ENCODE peak calls at places on chromosome 7, in nine cellular contexts. One of them, this sample, is unnamed.

GRCh38 chr7:117715784-117716445 is 157.3 kb downstream of the CTTNBP2 start:
- DNase-seq in PC-3: peak
- DNase-seq in fibroblast of lung: peak
- DNase-seq in BJ: peak
- DNase-seq in CD8-positive, alpha-beta T cell: no peak
- DNase-seq in lower lobe of right lung: no peak
- DNase-seq in GM23338: peak
- DNase-seq in OCI-LY7: peak
- DNase-seq in AG04450: peak
- DNase-seq in this sample: peak

GRCh38 chr7:19108985-19109946 is 8.2 kb downstream of the TWIST1 start:
- DNase-seq in PC-3: no peak
- DNase-seq in fibroblast of lung: no peak
- DNase-seq in BJ: no peak
- DNase-seq in CD8-positive, alpha-beta T cell: no peak
- DNase-seq in lower lobe of right lung: no peak
- DNase-seq in GM23338: no peak
- DNase-seq in OCI-LY7: no peak
- DNase-seq in AG04450: no peak
- DNase-seq in this sample: no peak

GRCh38 chr7:77537136-77537594 is at the start of gene PTPN12:
- DNase-seq in PC-3: no peak
- DNase-seq in fibroblast of lung: no peak
- DNase-seq in BJ: no peak
- DNase-seq in CD8-positive, alpha-beta T cell: no peak
- DNase-seq in lower lobe of right lung: no peak
- DNase-seq in GM23338: peak
- DNase-seq in OCI-LY7: no peak
- DNase-seq in AG04450: no peak
- DNase-seq in this sample: no peak

GRCh38 chr7:91068136-91068795 is 196.0 kb upstream of the FZD1 start:
- DNase-seq in PC-3: peak
- DNase-seq in fibroblast of lung: peak
- DNase-seq in BJ: no peak
- DNase-seq in CD8-positive, alpha-beta T cell: no peak
- DNase-seq in lower lobe of right lung: no peak
- DNase-seq in GM23338: no peak
- DNase-seq in OCI-LY7: no peak
- DNase-seq in AG04450: no peak
- DNase-seq in this sample: no peak

GRCh38 chr7:140062118-140062527 is 628 bp downstream of the PARP12 start:
- DNase-seq in PC-3: peak
- DNase-seq in fibroblast of lung: peak
- DNase-seq in BJ: no peak
- DNase-seq in CD8-positive, alpha-beta T cell: no peak
- DNase-seq in lower lobe of right lung: peak
- DNase-seq in GM23338: peak
- DNase-seq in OCI-LY7: no peak
- DNase-seq in AG04450: no peak
- DNase-seq in this sample: no peak

GRCh38 chr7:55574062-55574717 is 1.9 kb upstream of the VOPP1 start:
- DNase-seq in PC-3: no peak
- DNase-seq in fibroblast of lung: peak
- DNase-seq in BJ: no peak
- DNase-seq in CD8-positive, alpha-beta T cell: peak
- DNase-seq in lower lobe of right lung: no peak
- DNase-seq in GM23338: no peak
- DNase-seq in OCI-LY7: no peak
- DNase-seq in AG04450: no peak
- DNase-seq in this sample: peak

GRCh38 chr7:603152-603941 is 83.7 kb upstream of the PDGFA start:
- DNase-seq in PC-3: no peak
- DNase-seq in fibroblast of lung: no peak
- DNase-seq in BJ: no peak
- DNase-seq in CD8-positive, alpha-beta T cell: no peak
- DNase-seq in lower lobe of right lung: no peak
- DNase-seq in GM23338: no peak
- DNase-seq in OCI-LY7: no peak
- DNase-seq in AG04450: no peak
- DNase-seq in this sample: no peak

GRCh38 chr7:100584046-100584676 is 1.8 kb downstream of the LRCH4 start:
- DNase-seq in PC-3: no peak
- DNase-seq in fibroblast of lung: no peak
- DNase-seq in BJ: no peak
- DNase-seq in CD8-positive, alpha-beta T cell: no peak
- DNase-seq in lower lobe of right lung: peak
- DNase-seq in GM23338: no peak
- DNase-seq in OCI-LY7: no peak
- DNase-seq in AG04450: no peak
- DNase-seq in this sample: peak

GRCh38 chr7:471866-472639 is 47.6 kb downstream of the PDGFA start:
- DNase-seq in PC-3: peak
- DNase-seq in fibroblast of lung: peak
- DNase-seq in BJ: peak
- DNase-seq in CD8-positive, alpha-beta T cell: no peak
- DNase-seq in lower lobe of right lung: peak
- DNase-seq in GM23338: no peak
- DNase-seq in OCI-LY7: no peak
- DNase-seq in AG04450: peak
- DNase-seq in this sample: peak

GRCh38 chr7:47046949-47047348 is 535.0 kb downstream of the TNS3 start:
- DNase-seq in PC-3: no peak
- DNase-seq in fibroblast of lung: no peak
- DNase-seq in BJ: no peak
- DNase-seq in CD8-positive, alpha-beta T cell: no peak
- DNase-seq in lower lobe of right lung: no peak
- DNase-seq in GM23338: peak
- DNase-seq in OCI-LY7: no peak
- DNase-seq in AG04450: no peak
- DNase-seq in this sample: no peak

GRCh38 chr7:143460585-143460984 is 17.1 kb upstream of the TAS2R41 start:
- DNase-seq in PC-3: no peak
- DNase-seq in fibroblast of lung: no peak
- DNase-seq in BJ: no peak
- DNase-seq in CD8-positive, alpha-beta T cell: no peak
- DNase-seq in lower lobe of right lung: no peak
- DNase-seq in GM23338: no peak
- DNase-seq in OCI-LY7: no peak
- DNase-seq in AG04450: no peak
- DNase-seq in this sample: no peak

GRCh38 chr7:98230746-98231471 is 19.7 kb downstream of the BHLHA15 start:
- DNase-seq in PC-3: no peak
- DNase-seq in fibroblast of lung: no peak
- DNase-seq in BJ: no peak
- DNase-seq in CD8-positive, alpha-beta T cell: no peak
- DNase-seq in lower lobe of right lung: no peak
- DNase-seq in GM23338: no peak
- DNase-seq in OCI-LY7: no peak
- DNase-seq in AG04450: no peak
- DNase-seq in this sample: no peak

GRCh38 chr7:17651926-17652385 is 288.3 kb downstream of the SNX13 start:
- DNase-seq in PC-3: peak
- DNase-seq in fibroblast of lung: peak
- DNase-seq in BJ: peak
- DNase-seq in CD8-positive, alpha-beta T cell: no peak
- DNase-seq in lower lobe of right lung: no peak
- DNase-seq in GM23338: no peak
- DNase-seq in OCI-LY7: no peak
- DNase-seq in AG04450: peak
- DNase-seq in this sample: peak
- TF ChIP-seq CTCF in PC-3: no peak
- TF ChIP-seq CTCF in fibroblast of lung: peak
- TF ChIP-seq CTCF in BJ: peak
- TF ChIP-seq CTCF in CD8-positive, alpha-beta T cell: no peak
- TF ChIP-seq CTCF in lower lobe of right lung: no peak
- TF ChIP-seq CTCF in GM23338: no peak
- TF ChIP-seq CTCF in OCI-LY7: no peak
- TF ChIP-seq CTCF in AG04450: peak
- TF ChIP-seq CTCF in this sample: peak

DNA sequence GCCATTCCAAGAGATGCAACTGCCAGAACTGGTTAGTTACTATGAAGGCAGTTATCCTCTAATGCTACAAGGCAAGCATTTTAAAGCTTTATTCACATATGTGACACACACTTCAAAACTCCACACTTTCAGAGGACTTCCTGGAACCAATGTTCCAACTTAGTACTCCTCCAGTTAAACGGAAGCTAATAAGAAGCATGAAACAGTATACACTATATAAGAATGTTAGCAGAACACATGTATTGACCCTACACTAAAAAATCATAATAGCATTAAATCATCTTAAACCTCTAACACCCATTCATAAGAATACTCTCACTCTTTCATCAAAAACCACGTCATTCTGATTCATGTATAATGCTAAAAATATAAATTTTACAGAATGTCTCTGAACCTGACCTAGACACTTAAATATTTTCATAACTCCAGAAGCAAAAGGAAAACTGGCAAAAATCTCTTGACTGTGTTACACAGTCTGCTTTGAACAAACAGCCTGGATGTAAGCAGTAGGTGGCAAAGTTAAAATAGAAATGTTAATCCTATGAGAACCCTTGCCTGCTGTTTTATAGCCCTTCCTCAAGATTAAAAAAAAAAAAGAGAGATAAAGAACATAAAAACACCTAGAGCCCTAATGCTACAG is 135.0 kb downstream of the SEMA3C start:
- DNase-seq in PC-3: peak
- DNase-seq in fibroblast of lung: peak
- DNase-seq in BJ: no peak
- DNase-seq in CD8-positive, alpha-beta T cell: no peak
- DNase-seq in lower lobe of right lung: no peak
- DNase-seq in GM23338: no peak
- DNase-seq in OCI-LY7: no peak
- DNase-seq in AG04450: no peak
- DNase-seq in this sample: peak
- H3K4me3 ChIP-seq in PC-3: no peak
- H3K4me3 ChIP-seq in fibroblast of lung: no peak
- H3K4me3 ChIP-seq in BJ: no peak
- H3K4me3 ChIP-seq in CD8-positive, alpha-beta T cell: no peak
- H3K4me3 ChIP-seq in lower lobe of right lung: no peak
- H3K4me3 ChIP-seq in GM23338: no peak
- H3K4me3 ChIP-seq in OCI-LY7: no peak
- H3K4me3 ChIP-seq in AG04450: no peak
- H3K4me3 ChIP-seq in this sample: no peak

GRCh38 chr7:74655324-74655723 is 2.2 kb upstream of the GTF2I start:
- DNase-seq in PC-3: no peak
- DNase-seq in fibroblast of lung: no peak
- DNase-seq in BJ: no peak
- DNase-seq in CD8-positive, alpha-beta T cell: no peak
- DNase-seq in lower lobe of right lung: no peak
- DNase-seq in GM23338: no peak
- DNase-seq in OCI-LY7: no peak
- DNase-seq in AG04450: no peak
- DNase-seq in this sample: peak

GRCh38 chr7:74657692-74658170 is at the start of gene GTF2I:
- DNase-seq in PC-3: no peak
- DNase-seq in fibroblast of lung: no peak
- DNase-seq in BJ: no peak
- DNase-seq in CD8-positive, alpha-beta T cell: no peak
- DNase-seq in lower lobe of right lung: no peak
- DNase-seq in GM23338: no peak
- DNase-seq in OCI-LY7: peak
- DNase-seq in AG04450: no peak
- DNase-seq in this sample: no peak

GRCh38 chr7:74655785-74656420 is 1.6 kb upstream of the GTF2I start:
- DNase-seq in PC-3: no peak
- DNase-seq in fibroblast of lung: no peak
- DNase-seq in BJ: no peak
- DNase-seq in CD8-positive, alpha-beta T cell: no peak
- DNase-seq in lower lobe of right lung: no peak
- DNase-seq in GM23338: no peak
- DNase-seq in OCI-LY7: no peak
- DNase-seq in AG04450: no peak
- DNase-seq in this sample: peak

GRCh38 chr7:74656911-74657691 is 417 bp upstream of the GTF2I start:
- DNase-seq in PC-3: peak
- DNase-seq in fibroblast of lung: peak
- DNase-seq in BJ: peak
- DNase-seq in CD8-positive, alpha-beta T cell: peak
- DNase-seq in lower lobe of right lung: peak
- DNase-seq in GM23338: peak
- DNase-seq in OCI-LY7: peak
- DNase-seq in AG04450: peak
- DNase-seq in this sample: peak

DNA sequence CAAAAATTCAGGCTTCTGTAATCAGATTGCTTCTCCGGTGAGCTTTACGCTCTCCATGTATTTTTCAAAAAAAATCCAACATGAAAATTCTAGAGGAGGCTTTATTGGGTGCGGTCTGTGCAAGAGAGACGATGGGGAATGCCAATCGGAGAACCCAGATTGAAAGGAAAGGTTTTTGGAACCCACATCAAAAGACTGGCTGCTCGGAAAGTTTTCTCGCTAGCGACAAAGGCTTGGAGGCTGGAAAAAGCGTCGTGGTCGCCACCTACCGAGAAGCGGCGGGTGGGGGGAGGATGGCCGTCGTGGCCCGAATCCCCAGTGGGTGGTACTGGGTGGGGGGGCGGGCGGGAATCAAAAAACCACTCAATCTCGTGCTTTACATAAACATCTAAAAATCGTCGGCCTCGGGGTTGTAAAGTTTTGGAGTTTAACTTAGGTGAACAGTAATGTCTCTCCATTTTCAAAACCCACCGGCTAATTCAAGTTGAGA is 1.1 kb upstream of the GTF2I start:
- DNase-seq in PC-3: peak
- DNase-seq in fibroblast of lung: peak
- DNase-seq in BJ: no peak
- DNase-seq in CD8-positive, alpha-beta T cell: peak
- DNase-seq in lower lobe of right lung: no peak
- DNase-seq in GM23338: peak
- DNase-seq in OCI-LY7: peak
- DNase-seq in AG04450: no peak
- DNase-seq in this sample: peak
- TF ChIP-seq CTCF in PC-3: no peak
- TF ChIP-seq CTCF in fibroblast of lung: no peak
- TF ChIP-seq CTCF in BJ: peak
- TF ChIP-seq CTCF in CD8-positive, alpha-beta T cell: no peak
- TF ChIP-seq CTCF in lower lobe of right lung: peak
- TF ChIP-seq CTCF in GM23338: peak
- TF ChIP-seq CTCF in OCI-LY7: peak
- TF ChIP-seq CTCF in AG04450: no peak
- TF ChIP-seq CTCF in this sample: peak

DNA sequence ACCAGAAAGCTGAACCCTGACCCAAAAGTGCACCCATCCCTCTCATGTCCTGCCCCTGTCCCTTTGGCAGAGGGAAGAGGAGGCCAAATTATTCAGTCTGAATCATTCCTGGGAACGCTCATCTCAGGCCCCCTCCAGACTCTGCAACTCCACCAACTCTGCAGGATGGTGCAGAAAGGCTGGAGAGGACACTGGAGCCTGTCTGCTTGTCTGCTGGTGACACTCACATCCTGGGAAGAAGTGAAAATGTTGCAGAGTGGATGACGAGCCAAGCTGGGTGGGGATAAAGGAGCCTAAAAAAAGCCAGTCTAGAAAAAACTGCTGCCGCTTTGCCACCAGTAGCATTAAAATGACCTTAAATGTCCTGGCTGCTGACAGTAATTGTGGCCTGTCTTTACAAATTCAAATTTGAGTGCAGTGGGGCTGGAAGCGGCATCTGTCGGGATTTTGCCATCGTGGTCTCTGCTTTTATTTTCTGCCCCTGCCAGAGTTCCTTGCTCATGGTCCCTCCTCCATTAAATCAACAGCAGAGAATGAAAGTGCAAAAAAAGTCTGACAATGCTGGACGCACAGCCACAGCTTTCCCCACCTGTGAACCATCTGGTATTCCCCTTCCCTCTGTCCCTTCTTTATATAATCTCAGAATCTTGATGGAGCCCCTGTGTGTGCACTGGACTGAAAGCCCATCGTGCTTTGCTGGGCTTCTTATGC is 63.9 kb downstream of the STK17A start:
- DNase-seq in PC-3: peak
- DNase-seq in fibroblast of lung: peak
- DNase-seq in BJ: no peak
- DNase-seq in CD8-positive, alpha-beta T cell: no peak
- DNase-seq in lower lobe of right lung: no peak
- DNase-seq in GM23338: peak
- DNase-seq in OCI-LY7: peak
- DNase-seq in AG04450: no peak
- DNase-seq in this sample: peak
- H3K4me3 ChIP-seq in PC-3: peak
- H3K4me3 ChIP-seq in fibroblast of lung: peak
- H3K4me3 ChIP-seq in BJ: peak
- H3K4me3 ChIP-seq in CD8-positive, alpha-beta T cell: peak
- H3K4me3 ChIP-seq in lower lobe of right lung: no peak
- H3K4me3 ChIP-seq in GM23338: peak
- H3K4me3 ChIP-seq in OCI-LY7: peak
- H3K4me3 ChIP-seq in AG04450: peak
- H3K4me3 ChIP-seq in this sample: no peak